ENCODE peak calls at places on chromosomes 6 and 20, in eight cellular contexts. G, F, I, J, M, E, A and L are unnamed samples.

GRCh38 chr6:3939559-3939958 is 90.4 kb downstream of the FAM50B start:
- DNase-seq in E (no peak), J (no peak), G (no peak), F (no peak), A (no peak), I (no peak), M (no peak), L (no peak)

GRCh38 chr6:2244261-2245102 is 923 bp downstream of the GMDS start:
- DNase-seq in G (peak; percentile 7), M (no peak), F (no peak), I (no peak), A (no peak), E (peak; percentile 41), J (no peak), L (peak; percentile 25)

GRCh38 chr20:16393836-16394235 is 179.4 kb downstream of the KIF16B start:
- DNase-seq in F (no peak), I (no peak), E (no peak), J (no peak), A (no peak), G (no peak), M (no peak), L (no peak)

GRCh38 chr6:2713473-2714358 is 37.0 kb downstream of the MYLK4 start:
- DNase-seq in F (no peak), A (no peak), E (no peak), M (no peak), G (no peak), I (no peak), J (no peak), L (no peak)

GRCh38 chr6:95501032-95501904 is 76.1 kb upstream of the MANEA start:
- DNase-seq in J (no peak), M (no peak), I (no peak), G (no peak), F (no peak), E (no peak), A (no peak), L (no peak)

GRCh38 chr20:20235681-20236080 is 132.2 kb upstream of the INSM1 start:
- DNase-seq in F (no peak), J (no peak), M (no peak), A (no peak), I (no peak), G (no peak), E (no peak), L (no peak)

GRCh38 chr6:31559958-31560696 is 12.0 kb upstream of the LTA start:
- DNase-seq in J (no peak), M (no peak), I (peak; percentile 75), F (peak; percentile 52), A (peak; percentile 84), E (peak; percentile 66), G (no peak), L (peak; percentile 73)

GRCh38 chr6:37690964-37691735 is 6.5 kb downstream of the MDGA1 start:
- DNase-seq in F (no peak), J (no peak), I (no peak), M (no peak), E (peak; percentile 31), G (no peak), A (no peak), L (no peak)

GRCh38 chr6:97394160-97394748 is 111.2 kb upstream of the MMS22L start:
- DNase-seq in J (peak; percentile 9), E (peak; percentile 29), A (peak; percentile 66), M (peak; percentile 64), G (peak; percentile 10), F (no peak), I (no peak), L (peak; percentile 74)

DNA sequence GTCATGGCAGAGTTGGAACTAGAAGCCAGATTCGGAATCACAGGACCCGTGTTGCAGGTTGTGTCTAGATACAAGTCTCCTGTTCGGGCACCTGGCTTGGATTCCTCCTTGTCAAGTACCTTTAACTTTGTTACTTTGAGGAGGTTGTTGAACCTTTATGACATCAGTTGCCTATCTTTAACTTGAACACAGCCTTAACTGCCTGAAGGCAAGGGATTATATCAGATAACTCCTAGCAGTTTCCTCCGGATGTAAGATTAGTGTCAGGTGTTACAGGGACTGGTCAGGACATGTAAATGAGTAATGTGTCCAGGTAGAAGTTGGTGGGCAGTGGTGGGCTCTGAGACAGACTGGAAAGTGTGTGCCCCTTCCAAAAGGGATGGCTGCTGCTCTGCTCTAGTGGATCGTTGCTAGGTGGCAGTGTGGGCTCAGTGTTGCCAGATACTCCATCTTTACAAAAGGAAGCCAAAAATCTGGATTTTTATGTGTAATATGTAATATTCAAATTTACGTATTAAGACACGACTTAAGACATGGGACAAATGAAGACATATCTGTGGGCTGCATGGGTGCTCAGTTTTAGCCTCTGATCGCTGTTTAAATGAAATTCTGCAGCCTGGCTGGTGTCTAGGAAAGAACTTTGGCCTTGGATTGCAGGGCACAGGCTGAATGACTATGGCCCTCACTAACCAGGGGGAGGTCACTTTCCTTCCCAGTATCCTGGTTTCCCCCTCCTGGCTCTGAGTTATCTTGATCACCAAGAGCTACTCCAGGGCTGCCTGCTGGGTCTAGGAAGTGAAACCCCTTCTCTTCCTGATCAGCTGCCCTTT is 27.1 kb downstream of the CHMP4B start:
- DNase-seq in E (peak; percentile 52), G (no peak), F (no peak), I (no peak), J (no peak), A (no peak), M (no peak), L (peak; percentile 5)
- TF ChIP-seq CTCF in E (no peak), G (peak; percentile 18), F (no peak), I (no peak), J (no peak), A (no peak), M (peak; percentile 4), L (no peak)

DNA sequence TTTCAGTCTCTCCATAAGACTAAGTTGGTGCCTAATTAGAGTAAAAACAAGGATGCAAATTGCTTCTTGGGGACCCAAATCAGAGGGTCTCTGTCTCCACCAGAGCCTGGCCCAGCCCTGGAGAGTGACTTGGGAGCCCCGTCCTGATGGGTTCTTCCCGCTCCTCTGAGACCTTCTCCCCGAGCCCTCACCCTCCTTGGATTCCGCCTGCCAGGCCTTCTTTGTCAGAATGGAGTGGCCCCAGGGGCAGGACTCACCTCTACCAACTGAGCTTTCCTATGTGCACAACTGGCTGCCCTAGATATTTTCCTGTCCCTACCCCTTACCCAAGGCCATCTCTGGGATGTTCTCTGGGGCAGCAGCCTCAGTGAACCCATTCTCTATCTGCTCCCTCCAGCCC is 9.7 kb downstream of the SYNDIG1 start:
- DNase-seq in G (no peak), F (no peak), J (no peak), M (no peak), E (no peak), I (no peak), A (peak; percentile 31), L (no peak)
- TF ChIP-seq CTCF in G (no peak), F (no peak), J (no peak), M (no peak), E (no peak), I (no peak), A (no peak), L (no peak)

DNA sequence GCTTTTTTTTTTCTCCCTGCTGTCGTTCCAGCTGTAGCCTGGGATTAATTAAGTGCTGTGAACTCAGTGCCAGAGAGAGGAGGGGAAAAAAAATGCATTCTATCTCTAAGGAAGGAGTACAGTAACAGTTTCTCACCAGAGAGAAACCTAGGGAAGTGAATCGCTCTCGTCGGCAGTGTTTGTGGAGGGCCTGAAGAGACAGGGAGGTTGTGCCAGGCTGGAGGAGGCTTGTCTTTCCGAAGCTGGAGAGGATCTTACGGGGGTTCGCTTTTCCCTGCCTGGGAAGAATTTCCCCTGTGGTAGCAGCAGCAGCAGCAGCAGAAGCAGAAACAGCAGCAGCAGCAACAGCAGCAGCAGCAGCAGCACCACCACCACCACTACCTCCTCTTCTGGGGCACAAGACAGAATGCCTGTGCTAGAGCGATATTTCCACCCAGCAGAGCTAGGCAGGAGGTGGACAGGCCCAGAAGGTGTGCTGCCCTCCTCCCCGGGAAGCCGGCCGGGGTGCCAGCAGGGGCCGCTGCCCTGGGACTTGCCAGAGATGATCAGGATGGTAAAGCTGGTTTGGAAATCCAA is 186.5 kb downstream of the PDE7B start:
- DNase-seq in I (no peak), J (no peak), M (peak; percentile 17), E (no peak), A (no peak), G (no peak), F (no peak), L (no peak)
- TF ChIP-seq CTCF in I (no peak), J (no peak), M (peak; percentile 50), E (no peak), A (no peak), G (no peak), F (no peak), L (no peak)

DNA sequence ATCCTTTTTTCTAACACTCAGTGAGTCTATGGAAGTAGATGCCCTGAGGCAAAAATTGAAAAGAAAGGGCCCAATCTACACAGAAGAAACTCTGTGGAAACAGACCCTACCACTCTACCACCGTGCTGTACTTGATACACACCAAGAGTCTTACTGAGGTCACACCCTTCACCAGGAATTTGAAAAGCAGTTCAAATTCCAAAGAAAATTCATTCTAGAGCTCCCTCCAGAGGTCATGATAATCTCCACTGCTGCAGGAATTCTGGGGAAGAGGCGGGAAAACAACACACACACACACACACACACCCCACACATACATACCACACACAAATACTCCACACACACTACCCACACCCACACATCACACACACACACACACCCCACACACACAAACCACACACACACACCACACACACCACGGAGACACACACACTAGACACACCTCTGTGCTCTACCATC is 336.8 kb downstream of the HDGFL1 start:
- DNase-seq in J (no peak), M (peak; percentile 16), A (no peak), G (peak; percentile 4), I (no peak), E (peak; percentile 42), F (no peak), L (peak; percentile 40)
- TF ChIP-seq CTCF in J (no peak), M (peak; percentile 46), A (no peak), G (no peak), I (no peak), E (peak; percentile 30), F (no peak), L (peak; percentile 25)

GRCh38 chr6:155968921-155969320 is 513.3 kb upstream of the NOX3 start:
- DNase-seq in F (no peak), E (no peak), G (no peak), I (no peak), A (no peak), M (no peak), J (no peak), L (no peak)

GRCh38 chr6:155974967-155975366 is 519.3 kb upstream of the NOX3 start:
- DNase-seq in J (no peak), M (no peak), F (no peak), E (no peak), A (no peak), I (no peak), G (no peak), L (no peak)

GRCh38 chr6:155970878-155971702 is 515.5 kb upstream of the NOX3 start:
- DNase-seq in J (no peak), A (no peak), I (no peak), E (no peak), M (no peak), G (no peak), F (no peak), L (no peak)

GRCh38 chr6:155980014-155980413 is 524.4 kb upstream of the NOX3 start:
- DNase-seq in I (no peak), G (no peak), M (no peak), E (no peak), J (no peak), A (no peak), F (no peak), L (no peak)

DNA sequence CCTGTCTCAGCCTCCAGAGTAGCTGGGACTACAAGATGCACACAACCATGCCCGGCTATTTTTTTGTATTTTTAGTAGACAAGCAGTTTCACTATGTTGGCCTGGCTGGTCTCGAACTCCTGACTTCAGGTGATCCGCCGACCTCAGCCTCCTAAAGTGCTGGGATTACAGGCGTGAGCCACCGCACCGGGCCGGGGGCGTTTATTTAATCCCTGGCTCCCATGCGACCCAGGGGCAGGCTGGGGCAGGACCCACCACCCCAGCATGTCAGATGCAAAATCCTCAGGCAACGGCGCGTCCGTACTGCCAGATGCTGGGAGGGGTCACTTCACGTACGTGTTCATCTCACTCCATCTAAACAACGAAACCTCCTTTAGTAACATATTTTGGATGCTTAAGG is 518.7 kb upstream of the NOX3 start:
- DNase-seq in F (no peak), J (no peak), G (no peak), A (no peak), E (no peak), M (no peak), I (no peak), L (no peak)
- TF ChIP-seq CTCF in F (no peak), J (no peak), G (no peak), A (no peak), E (no peak), M (no peak), I (no peak), L (no peak)